ENCODE peak calls at places on chromosomes 7 and 10, in six cellular contexts. U is tibial nerve, Z is IMR-90, H is endothelial cell of umbilical vein, S is NB4, X is GM13976. B is an unnamed sample.

GRCh38 chr7:123747620-123748141 is 1.1 kb downstream of the WASL start:
- DNase-seq in U (peak; percentile 16), Z (peak; percentile 88), S (peak; percentile 89), H (peak; percentile 86), X (peak; percentile 29), B (peak; percentile 59)

GRCh38 chr10:69451784-69452251 is 553 bp downstream of the TSPAN15 start:
- DNase-seq in S (no peak), U (no peak), X (no peak), Z (no peak), H (no peak), B (no peak)

GRCh38 chr7:120760050-120760449 is 97.9 kb downstream of the TSPAN12 start:
- DNase-seq in S (no peak), H (no peak), X (peak; percentile 26), Z (no peak), U (no peak), B (no peak)

GRCh38 chr10:57015595-57016303 is 654.7 kb upstream of the ZWINT start:
- DNase-seq in U (no peak), H (no peak), S (no peak), Z (no peak), X (no peak), B (no peak)

GRCh38 chr10:79104264-79104954 is 35.6 kb downstream of the ZMIZ1 start:
- DNase-seq in U (peak; percentile 57), S (no peak), X (no peak), H (peak; percentile 21), Z (peak; percentile 51), B (no peak)

GRCh38 chr7:75866497-75867389 is 12.1 kb upstream of the RHBDD2 start:
- DNase-seq in Z (peak; percentile 65), X (peak; percentile 87), H (peak; percentile 66), S (peak; percentile 86), U (no peak), B (peak; percentile 65)

GRCh38 chr7:104267701-104268368 is 60.0 kb upstream of the ORC5 start:
- DNase-seq in Z (peak; percentile 28), S (peak; percentile 31), X (peak; percentile 16), U (no peak), H (peak; percentile 28), B (no peak)

GRCh38 chr10:124012066-124012465 is 81.3 kb downstream of the CHST15 start:
- DNase-seq in X (no peak), H (no peak), S (no peak), Z (no peak), U (no peak), B (no peak)

GRCh38 chr10:119654540-119654939 is 3.4 kb downstream of the BAG3 start:
- DNase-seq in X (no peak), H (peak; percentile 52), S (no peak), U (no peak), Z (no peak), B (no peak)

GRCh38 chr10:3096149-3096548 is 28.8 kb downstream of the PFKP start:
- DNase-seq in X (no peak), S (no peak), Z (no peak), H (no peak), U (no peak), B (no peak)

GRCh38 chr10:71850021-71850744 is 868 bp downstream of the PSAP start:
- DNase-seq in H (no peak), Z (no peak), S (no peak), U (no peak), X (no peak), B (no peak)

GRCh38 chr10:128047991-128048826 is 78.0 kb downstream of the MKI67 start:
- DNase-seq in U (no peak), Z (peak; percentile 53), S (peak; percentile 92), H (peak; percentile 81), X (no peak), B (no peak)

GRCh38 chr10:124035928-124036558 is 57.4 kb downstream of the CHST15 start:
- DNase-seq in U (no peak), S (peak; percentile 92), X (peak; percentile 93), H (no peak), Z (no peak), B (peak; percentile 39)

GRCh38 chr10:44659350-44659749 is 251.8 kb upstream of the TMEM72 start:
- DNase-seq in X (no peak), H (no peak), Z (no peak), S (no peak), U (no peak), B (no peak)

GRCh38 chr7:28575241-28575643 is 162.9 kb downstream of the CREB5 start:
- DNase-seq in S (no peak), Z (peak; percentile 22), X (no peak), U (no peak), H (no peak), B (no peak)

GRCh38 chr10:62278461-62278910 is 9.8 kb upstream of the RTKN2 start:
- DNase-seq in H (no peak), X (no peak), S (no peak), U (no peak), Z (peak; percentile 11), B (no peak)

GRCh38 chr7:99392659-99393362 is 15.6 kb downstream of the PDAP1 start:
- DNase-seq in H (peak; percentile 50), X (peak; percentile 82), Z (no peak), U (peak; percentile 54), S (no peak), B (peak; percentile 84)

GRCh38 chr7:22810843-22811242 is 11.8 kb downstream of the TOMM7 start:
- DNase-seq in X (no peak), Z (no peak), S (no peak), H (no peak), U (no peak), B (no peak)

DNA sequence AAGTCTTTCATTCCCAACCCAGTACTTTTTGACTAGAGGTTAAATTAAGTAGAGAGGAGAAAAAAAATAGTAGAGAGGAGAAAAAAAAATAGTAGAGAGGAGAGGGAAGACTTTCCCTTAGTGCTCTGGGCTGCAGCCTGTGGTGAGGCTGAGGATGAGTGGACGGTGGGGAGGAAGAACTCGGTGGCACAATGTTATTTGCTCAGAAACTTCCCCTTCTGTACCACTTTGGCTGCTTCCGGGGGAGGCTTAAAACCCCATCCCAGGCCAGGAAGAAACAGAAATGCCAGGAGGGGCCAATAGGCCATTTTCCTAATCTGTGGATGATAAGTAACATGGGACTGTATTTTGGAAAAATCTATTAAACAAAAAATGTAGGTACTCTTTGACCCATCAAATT is 14.6 kb upstream of the MLXIPL start:
- DNase-seq in Z (no peak), H (no peak), U (no peak), S (peak; percentile 81), X (no peak), B (no peak)
- TF ChIP-seq CTCF in Z (no peak), H (no peak), U (no peak), S (no peak), X (no peak), B (no peak)

GRCh38 chr10:88116491-88116890 is 253.1 kb downstream of the PTEN start:
- DNase-seq in H (no peak), X (no peak), Z (peak; percentile 59), U (no peak), S (peak; percentile 61), B (no peak)

GRCh38 chr10:88117227-88117626 is 253.8 kb downstream of the PTEN start:
- DNase-seq in Z (no peak), H (no peak), X (peak; percentile 29), U (no peak), S (peak; percentile 25), B (peak; percentile 20)

GRCh38 chr10:88120075-88120474 is 256.6 kb downstream of the PTEN start:
- DNase-seq in X (no peak), Z (no peak), S (no peak), U (no peak), H (no peak), B (no peak)

GRCh38 chr10:88118769-88119559 is 255.5 kb downstream of the PTEN start:
- DNase-seq in S (no peak), X (no peak), H (no peak), U (no peak), Z (no peak), B (no peak)

DNA sequence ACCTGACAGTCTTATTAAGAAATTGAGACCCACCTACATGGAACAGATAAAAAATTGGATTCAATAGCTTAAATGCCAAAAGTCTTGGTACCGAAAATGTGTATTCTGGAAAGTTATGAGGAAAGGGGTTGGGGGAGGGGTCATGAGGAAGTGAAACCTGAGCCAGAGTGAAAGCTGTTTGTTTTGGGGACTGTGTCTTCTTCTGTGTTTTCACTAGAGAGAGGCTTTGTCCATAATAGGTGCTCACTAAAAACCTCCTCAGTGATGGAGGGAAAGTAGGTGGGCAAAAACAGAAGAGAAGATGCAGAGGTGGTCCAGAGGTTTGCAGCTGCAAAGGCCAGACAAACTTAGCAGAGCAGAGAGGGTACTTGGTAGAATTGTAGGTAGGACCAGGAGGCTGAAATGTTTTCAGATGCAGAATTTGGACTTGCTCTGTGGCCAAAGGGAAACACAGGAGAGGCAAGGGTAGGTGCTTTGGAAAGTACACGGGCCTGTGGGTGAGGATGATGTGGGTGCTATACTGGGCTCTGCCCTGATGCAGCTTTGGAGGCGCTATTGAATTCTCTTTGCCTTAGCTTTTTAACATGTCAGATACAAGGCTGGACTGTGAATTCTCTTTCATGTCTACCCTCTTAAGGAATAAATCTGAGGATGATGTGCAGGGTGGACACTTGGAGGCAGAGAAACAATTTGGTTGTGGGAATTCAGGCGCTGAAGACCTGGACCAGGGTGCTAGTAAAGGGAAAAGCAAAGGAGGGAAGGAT is 254.6 kb downstream of the PTEN start:
- DNase-seq in S (peak; percentile 63), U (no peak), X (no peak), H (peak; percentile 3), Z (no peak), B (no peak)
- TF ChIP-seq CTCF in S (no peak), U (no peak), X (no peak), H (no peak), Z (no peak), B (no peak)

DNA sequence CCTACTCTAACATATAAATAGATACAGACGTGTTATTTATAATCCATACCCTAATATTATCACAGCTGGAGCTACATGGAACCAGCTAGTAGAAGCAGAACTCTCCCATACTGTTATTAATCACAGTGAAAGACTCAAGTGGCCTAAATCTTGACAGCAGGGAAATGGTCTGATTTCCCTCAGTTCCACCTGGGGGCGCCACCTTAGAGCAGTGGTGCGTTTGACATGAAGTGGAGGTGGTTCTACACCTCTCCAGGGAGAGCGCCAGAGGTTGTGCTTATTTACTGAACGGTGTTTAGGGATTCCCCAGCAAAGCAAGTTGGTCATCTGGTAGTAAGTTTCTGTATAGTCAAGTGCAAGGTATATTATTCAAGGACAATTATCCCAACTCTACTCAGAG is 17.6 kb downstream of the DNTT start:
- DNase-seq in H (no peak), U (no peak), Z (no peak), S (no peak), X (no peak), B (no peak)
- TF ChIP-seq CTCF in H (no peak), U (no peak), Z (no peak), S (peak; percentile 17), X (no peak), B (no peak)

GRCh38 chr7:7971308-7972040 is 2.9 kb downstream of the GLCCI1 start:
- DNase-seq in U (no peak), S (no peak), H (no peak), X (no peak), Z (no peak), B (no peak)
- TF ChIP-seq CTCF in U (no peak), S (no peak), H (no peak), X (no peak), Z (no peak), B (no peak)